ENCODE peak calls at places on chromosomes 1 and 21, in four cellular contexts. X is IMR-90, W is H9, H is H1. O is an unnamed sample.

GRCh38 chr1:239757711-239758110 is 334.0 kb upstream of the FMN2 start:
- DNase-seq in X (no peak), W (no peak), H (no peak), O (no peak)

GRCh38 chr1:29392036-29392435 is 155.7 kb downstream of the PTPRU start:
- DNase-seq in H (no peak), W (no peak), X (no peak), O (no peak)

GRCh38 chr1:35463232-35463631 is 94.0 kb downstream of the KIAA0319L start:
- DNase-seq in H (no peak), W (no peak), X (no peak), O (no peak)

GRCh38 chr1:16612332-16613172 is 812 bp downstream of the NBPF1 start:
- DNase-seq in X (peak), H (peak), W (peak), O (peak)

GRCh38 chr1:168966217-168966616 is 140.3 kb upstream of the ATP1B1 start:
- DNase-seq in H (no peak), W (no peak), X (no peak), O (no peak)

GRCh38 chr1:229457436-229457835 is 23.5 kb upstream of the ACTA1 start:
- DNase-seq in X (no peak), H (no peak), W (no peak), O (no peak)

GRCh38 chr1:8787218-8787617 is 30.2 kb downstream of the RERE start:
- DNase-seq in W (no peak), H (no peak), X (no peak), O (no peak)

GRCh38 chr1:173107696-173108095 is 57.0 kb upstream of the TNFSF18 start:
- DNase-seq in X (no peak), W (no peak), H (no peak), O (no peak)

GRCh38 chr21:42847051-42847707 is 32.2 kb downstream of the WDR4 start:
- DNase-seq in W (peak), H (no peak), X (no peak), O (no peak)

GRCh38 chr1:194279975-194280374 is 1093.6 kb upstream of the B3GALT2 start:
- DNase-seq in X (no peak), H (no peak), W (no peak), O (no peak)

GRCh38 chr1:198330982-198331620 is 174.3 kb downstream of the NEK7 start:
- DNase-seq in X (peak), H (no peak), W (no peak), O (peak)

GRCh38 chr1:41648230-41648629 is 163.7 kb upstream of the EDN2 start:
- DNase-seq in W (no peak), H (no peak), X (no peak), O (no peak)

GRCh38 chr1:163056832-163057231 is 12.3 kb upstream of the RGS4 start:
- DNase-seq in W (no peak), H (no peak), X (peak), O (no peak)

GRCh38 chr1:151619489-151620093 is 7.7 kb downstream of the SNX27 start:
- DNase-seq in H (no peak), X (peak), W (no peak), O (peak)

GRCh38 chr1:53442297-53442696 is 16.9 kb upstream of the DMRTB1 start:
- DNase-seq in X (peak), H (peak), W (no peak), O (peak)

GRCh38 chr1:43348343-43348808 is 10.4 kb upstream of the CDC20 start:
- DNase-seq in W (no peak), H (no peak), X (no peak), O (no peak)

GRCh38 chr1:248792342-248792741 is 33.4 kb downstream of the SH3BP5L start:
- DNase-seq in H (no peak), W (no peak), X (no peak), O (no peak)

GRCh38 chr1:16971330-16972209 is 8.8 kb downstream of the MFAP2 start:
- DNase-seq in X (no peak), W (peak), H (peak), O (peak)

GRCh38 chr1:19430121-19431068 is 54.9 kb downstream of the CAPZB start:
- DNase-seq in H (no peak), X (peak), W (no peak), O (no peak)

GRCh38 chr1:921011-921837 is 2.5 kb upstream of the SAMD11 start:
- DNase-seq in W (peak), H (no peak), X (peak), O (peak)

GRCh38 chr1:229033480-229033879 is 237.4 kb upstream of the RAB4A start:
- DNase-seq in X (no peak), W (no peak), H (no peak), O (no peak)

GRCh38 chr1:81424056-81424455 is 376.7 kb upstream of the ADGRL2 start:
- DNase-seq in H (no peak), W (no peak), X (peak), O (no peak)

GRCh38 chr1:11648732-11649158 is 5.5 kb downstream of the FBXO2 start:
- DNase-seq in X (no peak), H (peak), W (peak), O (peak)

GRCh38 chr1:212545941-212546638 is 62.5 kb upstream of the ATF3 start:
- DNase-seq in H (no peak), W (no peak), X (peak), O (no peak)

GRCh38 chr1:204296431-204296988 is 63.2 kb downstream of the PLEKHA6 start:
- DNase-seq in W (no peak), H (no peak), X (peak), O (no peak)

GRCh38 chr1:154753426-154753825 is 116.7 kb downstream of the KCNN3 start:
- DNase-seq in H (no peak), X (no peak), W (no peak), O (no peak)

GRCh38 chr1:218480137-218480536 is 135.0 kb downstream of the TGFB2 start:
- DNase-seq in W (no peak), H (no peak), X (peak), O (no peak)

GRCh38 chr1:22607154-22607553 is 29.3 kb upstream of the C1QA start:
- DNase-seq in H (peak), W (no peak), X (no peak), O (no peak)

GRCh38 chr1:207871117-207871649 is 39.7 kb downstream of the CD34 start:
- DNase-seq in X (no peak), W (no peak), H (no peak), O (no peak)

GRCh38 chr1:77146270-77146669 is 73.0 kb downstream of the PIGK start:
- DNase-seq in W (no peak), H (no peak), X (no peak), O (peak)

GRCh38 chr1:68221971-68222355 is 10.4 kb downstream of the WLS start:
- DNase-seq in W (no peak), X (peak), H (no peak), O (no peak)

GRCh38 chr1:14320518-14320917 is 278.0 kb upstream of the KAZN start:
- DNase-seq in X (peak), W (no peak), H (no peak), O (no peak)

GRCh38 chr1:78370779-78371482 is 119.8 kb upstream of the PTGFR start:
- DNase-seq in X (peak), H (no peak), W (no peak), O (no peak)

GRCh38 chr1:59295603-59296002 is 1.3 kb upstream of the FGGY start:
- DNase-seq in X (no peak), W (no peak), H (no peak), O (no peak)

GRCh38 chr1:20448626-20449215 is 37.3 kb downstream of the CAMK2N1 start:
- DNase-seq in W (no peak), X (no peak), H (no peak), O (peak)

GRCh38 chr1:150777544-150777943 is 12.0 kb upstream of the CTSS start:
- DNase-seq in X (no peak), H (no peak), W (no peak), O (no peak)

GRCh38 chr1:44807364-44808062 is 362 bp upstream of the DYNLT4 start:
- DNase-seq in X (peak), W (peak), H (no peak), O (peak)

GRCh38 chr1:54239603-54240002 is 39.6 kb downstream of the MRPL37 start:
- DNase-seq in X (no peak), H (no peak), W (no peak), O (no peak)

GRCh38 chr21:30116474-30116873 is 50.1 kb downstream of the CLDN17 start:
- DNase-seq in W (no peak), H (no peak), X (no peak), O (no peak)

GRCh38 chr1:72892461-72892860 is 610.1 kb upstream of the NEGR1 start:
- DNase-seq in X (no peak), H (no peak), W (no peak), O (no peak)

GRCh38 chr1:113552244-113552643 is 161.9 kb downstream of the MAGI3 start:
- DNase-seq in X (peak), W (no peak), H (no peak), O (no peak)
- H4K5ac ChIP-seq in X (no peak), W (no peak), H (no peak), O (no peak)

GRCh38 chr1:24411963-24412362 is 1.6 kb downstream of the STPG1 start:
- DNase-seq in H (no peak), X (peak), W (no peak), O (no peak)

GRCh38 chr1:24410750-24411149 is 2.8 kb downstream of the STPG1 start:
- DNase-seq in X (no peak), H (no peak), W (no peak), O (no peak)

GRCh38 chr1:24403806-24404205 is 9.8 kb downstream of the STPG1 start:
- DNase-seq in X (no peak), H (no peak), W (no peak), O (no peak)

GRCh38 chr1:24409535-24409934 is 4.0 kb downstream of the STPG1 start:
- DNase-seq in H (no peak), W (no peak), X (peak), O (no peak)

GRCh38 chr1:24406783-24407182 is 6.8 kb downstream of the STPG1 start:
- DNase-seq in X (no peak), W (no peak), H (no peak), O (no peak)
- H3K9ac ChIP-seq in X (no peak), W (no peak), H (no peak), O (no peak)

GRCh38 chr1:182586380-182586779 is 2.7 kb downstream of the RNASEL start:
- DNase-seq in H (no peak), W (no peak), X (no peak), O (no peak)
- H4K5ac ChIP-seq in H (no peak), W (no peak), X (no peak), O (no peak)

DNA sequence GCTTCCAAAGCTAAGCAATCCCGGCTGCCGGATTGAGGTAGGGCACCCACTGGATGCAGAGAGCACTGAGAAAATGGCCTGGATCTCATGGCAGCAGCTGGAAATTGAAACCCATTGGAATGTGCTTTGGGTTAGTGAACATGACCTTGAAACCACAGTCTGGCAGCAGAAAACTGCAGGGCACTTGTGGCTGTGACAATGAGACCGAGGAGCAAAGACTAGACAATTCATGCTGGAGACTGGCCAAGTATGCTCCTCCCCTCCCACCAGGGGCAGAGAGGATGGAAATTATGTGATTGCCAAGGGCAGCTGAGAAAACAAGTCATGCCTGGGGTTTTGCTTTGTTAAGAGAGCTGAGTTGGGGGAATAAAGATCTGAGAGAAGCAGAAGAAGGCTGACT is 60.7 kb downstream of the ZNF697 start:
- DNase-seq in H (no peak), W (no peak), X (no peak), O (no peak)
- H3K9ac ChIP-seq in H (no peak), W (no peak), X (no peak), O (no peak)

GRCh38 chr1:3734602-3735001 is 17.6 kb upstream of the CCDC27 start:
- DNase-seq in W (no peak), X (no peak), H (no peak), O (no peak)

GRCh38 chr1:3732747-3733602 is 19.3 kb upstream of the CCDC27 start:
- DNase-seq in W (peak), X (no peak), H (peak), O (peak)

GRCh38 chr1:3735027-3735682 is 17.1 kb upstream of the CCDC27 start:
- DNase-seq in X (no peak), W (no peak), H (no peak), O (no peak)

GRCh38 chr1:3731951-3732746 is 20.1 kb upstream of the CCDC27 start:
- DNase-seq in H (no peak), X (no peak), W (no peak), O (no peak)

GRCh38 chr1:3733603-3734591 is 18.4 kb upstream of the CCDC27 start:
- DNase-seq in X (no peak), H (no peak), W (no peak), O (no peak)
- H4K5ac ChIP-seq in X (no peak), H (no peak), W (no peak), O (no peak)

GRCh38 chr1:2558030-2558400 is 1.8 kb downstream of the TNFRSF14 start:
- DNase-seq in W (no peak), X (no peak), H (no peak), O (no peak)
- H3K9ac ChIP-seq in W (no peak), X (no peak), H (no peak), O (no peak)

O was measured in mesendoderm.